ENCODE peak calls at places on chromosomes 13 and 19, in five cellular contexts. W, R, P, Z and B are unnamed samples.

GRCh38 chr19:32403291-32403995 is 2.1 kb upstream of the DPY19L3 start:
- DNase-seq in Z (no peak), R (no peak), W (no peak), P (no peak), B (no peak)

GRCh38 chr13:45626731-45627374 is 11.3 kb upstream of the ERICH6B start:
- DNase-seq in R (no peak), W (peak), P (no peak), Z (peak), B (peak)

GRCh38 chr19:2333027-2333806 is 4.7 kb downstream of the SPPL2B start:
- DNase-seq in Z (no peak), W (no peak), R (peak), P (no peak), B (no peak)

GRCh38 chr13:94343243-94343585 is 136.3 kb downstream of the DCT start:
- DNase-seq in W (no peak), Z (peak), P (no peak), R (no peak), B (peak)

GRCh38 chr19:35061583-35062373 is 20.3 kb downstream of the HPN start:
- DNase-seq in W (no peak), Z (peak), P (no peak), R (no peak), B (peak)

GRCh38 chr19:42076375-42076944 is 494 bp downstream of the ZNF574 start:
- DNase-seq in R (no peak), P (peak), Z (no peak), W (no peak), B (no peak)

GRCh38 chr19:38786572-38787265 is 2.3 kb upstream of the LGALS7B start:
- DNase-seq in Z (no peak), R (no peak), W (no peak), P (no peak), B (no peak)

GRCh38 chr13:26132756-26133155 is 80.9 kb upstream of the SHISA2 start:
- DNase-seq in P (no peak), R (no peak), W (peak), Z (peak), B (peak)

GRCh38 chr13:44189085-44189484 is 184.5 kb upstream of the SERP2 start:
- DNase-seq in W (no peak), P (no peak), R (no peak), Z (no peak), B (no peak)

GRCh38 chr13:106299616-106300015 is 235.8 kb downstream of the EFNB2 start:
- DNase-seq in W (no peak), Z (peak), R (no peak), P (no peak), B (peak)

GRCh38 chr13:32403108-32403507 is 24.8 kb downstream of the N4BP2L1 start:
- DNase-seq in P (no peak), Z (no peak), W (no peak), R (no peak), B (no peak)

GRCh38 chr19:15101479-15102082 is 5.6 kb upstream of the SYDE1 start:
- DNase-seq in R (peak), P (peak), W (peak), Z (no peak), B (peak)

GRCh38 chr13:91355826-91356710 is 8.6 kb downstream of the MIR17HG start:
- DNase-seq in W (no peak), P (no peak), Z (no peak), R (no peak), B (no peak)

GRCh38 chr13:96082640-96083039 is 7.3 kb upstream of the HS6ST3 start:
- DNase-seq in W (no peak), Z (no peak), P (no peak), R (no peak), B (no peak)

GRCh38 chr13:73228546-73228945 is 169.7 kb downstream of the KLF5 start:
- DNase-seq in Z (no peak), R (peak), P (peak), W (peak), B (peak)

GRCh38 chr19:18006895-18007604 is 920 bp upstream of the ARRDC2 start:
- DNase-seq in P (peak), R (peak), W (peak), Z (peak), B (peak)

GRCh38 chr13:90576067-90576466 is 771.4 kb upstream of the MIR17HG start:
- DNase-seq in W (no peak), Z (no peak), P (no peak), R (no peak), B (no peak)

GRCh38 chr13:100330662-100331061 is 241.8 kb downstream of the PCCA start:
- DNase-seq in W (no peak), R (no peak), Z (no peak), P (no peak), B (peak)

GRCh38 chr13:49292742-49293498 is 45.2 kb downstream of the CDADC1 start:
- DNase-seq in R (no peak), W (peak), P (peak), Z (peak), B (peak)

GRCh38 chr13:34776984-34777913 is 164.8 kb upstream of the NBEA start:
- DNase-seq in W (no peak), Z (no peak), P (no peak), R (no peak), B (no peak)

GRCh38 chr13:60627071-60627686 is 230.2 kb downstream of the TDRD3 start:
- DNase-seq in R (peak), Z (peak), W (peak), P (no peak), B (peak)

GRCh38 chr13:113060557-113061270 is 44.9 kb upstream of the F7 start:
- DNase-seq in Z (no peak), P (no peak), R (no peak), W (no peak), B (no peak)

GRCh38 chr13:34591801-34592454 is 350.1 kb upstream of the NBEA start:
- DNase-seq in R (no peak), P (no peak), Z (peak), W (no peak), B (no peak)

GRCh38 chr13:29527916-29528315 is 67.6 kb downstream of the SLC7A1 start:
- DNase-seq in R (no peak), P (no peak), Z (no peak), W (no peak), B (no peak)